ENCODE peak calls at places on chromosome 21, in ten cellular contexts. One of them, this sample, is unnamed.

GRCh38 chr21:17139696-17140095 is 373.1 kb upstream of the CXADR start:
- DNase-seq in dermis microvascular lymphatic vessel endothelial cell: no peak
- DNase-seq in astrocyte of the cerebellum: no peak
- DNase-seq in IMR-90: no peak
- DNase-seq in hippocampal formation: no peak
- DNase-seq in putamen: no peak
- DNase-seq in activated T-cell treated with anti-CD3 and anti-CD28 coated beads, Interleukin-2, amount 50 U/mL, for 72 hours: peak
- DNase-seq in mucosa of gallbladder: no peak
- DNase-seq in NCI-H345: no peak
- DNase-seq in stimulated activated CD8-positive, alpha-beta memory T cell treated with anti-CD3 and anti-CD28 coated beads, Interleukin-15, amount 100 ng/mL, for 1 hour: no peak
- DNase-seq in this sample: no peak

GRCh38 chr21:17819114-17819877 is at the start of gene C21orf91:
- DNase-seq in dermis microvascular lymphatic vessel endothelial cell: peak
- DNase-seq in astrocyte of the cerebellum: peak
- DNase-seq in IMR-90: peak
- DNase-seq in hippocampal formation: peak
- DNase-seq in putamen: peak
- DNase-seq in activated T-cell treated with anti-CD3 and anti-CD28 coated beads, Interleukin-2, amount 50 U/mL, for 72 hours: peak
- DNase-seq in mucosa of gallbladder: peak
- DNase-seq in NCI-H345: peak
- DNase-seq in stimulated activated CD8-positive, alpha-beta memory T cell treated with anti-CD3 and anti-CD28 coated beads, Interleukin-15, amount 100 ng/mL, for 1 hour: peak
- DNase-seq in this sample: peak

GRCh38 chr21:41280115-41280919 is 36.3 kb upstream of the FAM3B start:
- DNase-seq in dermis microvascular lymphatic vessel endothelial cell: no peak
- DNase-seq in astrocyte of the cerebellum: no peak
- DNase-seq in IMR-90: peak
- DNase-seq in hippocampal formation: no peak
- DNase-seq in putamen: no peak
- DNase-seq in activated T-cell treated with anti-CD3 and anti-CD28 coated beads, Interleukin-2, amount 50 U/mL, for 72 hours: no peak
- DNase-seq in mucosa of gallbladder: no peak
- DNase-seq in NCI-H345: no peak
- DNase-seq in stimulated activated CD8-positive, alpha-beta memory T cell treated with anti-CD3 and anti-CD28 coated beads, Interleukin-15, amount 100 ng/mL, for 1 hour: no peak
- DNase-seq in this sample: no peak

GRCh38 chr21:45750924-45751323 is 107.4 kb downstream of the PCBP3 start:
- DNase-seq in dermis microvascular lymphatic vessel endothelial cell: no peak
- DNase-seq in astrocyte of the cerebellum: no peak
- DNase-seq in IMR-90: no peak
- DNase-seq in hippocampal formation: no peak
- DNase-seq in putamen: no peak
- DNase-seq in activated T-cell treated with anti-CD3 and anti-CD28 coated beads, Interleukin-2, amount 50 U/mL, for 72 hours: no peak
- DNase-seq in mucosa of gallbladder: no peak
- DNase-seq in NCI-H345: no peak
- DNase-seq in stimulated activated CD8-positive, alpha-beta memory T cell treated with anti-CD3 and anti-CD28 coated beads, Interleukin-15, amount 100 ng/mL, for 1 hour: no peak
- DNase-seq in this sample: no peak

GRCh38 chr21:18228060-18228739 is 16.4 kb upstream of the CHODL start:
- DNase-seq in dermis microvascular lymphatic vessel endothelial cell: no peak
- DNase-seq in astrocyte of the cerebellum: no peak
- DNase-seq in IMR-90: no peak
- DNase-seq in hippocampal formation: no peak
- DNase-seq in putamen: no peak
- DNase-seq in activated T-cell treated with anti-CD3 and anti-CD28 coated beads, Interleukin-2, amount 50 U/mL, for 72 hours: no peak
- DNase-seq in mucosa of gallbladder: no peak
- DNase-seq in NCI-H345: no peak
- DNase-seq in stimulated activated CD8-positive, alpha-beta memory T cell treated with anti-CD3 and anti-CD28 coated beads, Interleukin-15, amount 100 ng/mL, for 1 hour: no peak
- DNase-seq in this sample: no peak

GRCh38 chr21:38631171-38631570 is 132.9 kb upstream of the ERG start:
- DNase-seq in dermis microvascular lymphatic vessel endothelial cell: no peak
- DNase-seq in astrocyte of the cerebellum: no peak
- DNase-seq in IMR-90: no peak
- DNase-seq in hippocampal formation: peak
- DNase-seq in putamen: peak
- DNase-seq in activated T-cell treated with anti-CD3 and anti-CD28 coated beads, Interleukin-2, amount 50 U/mL, for 72 hours: no peak
- DNase-seq in mucosa of gallbladder: no peak
- DNase-seq in NCI-H345: no peak
- DNase-seq in stimulated activated CD8-positive, alpha-beta memory T cell treated with anti-CD3 and anti-CD28 coated beads, Interleukin-15, amount 100 ng/mL, for 1 hour: no peak
- DNase-seq in this sample: no peak

GRCh38 chr21:33372582-33372981 is 30.6 kb upstream of the IFNGR2 start:
- DNase-seq in dermis microvascular lymphatic vessel endothelial cell: no peak
- DNase-seq in astrocyte of the cerebellum: no peak
- DNase-seq in IMR-90: no peak
- DNase-seq in hippocampal formation: no peak
- DNase-seq in putamen: no peak
- DNase-seq in activated T-cell treated with anti-CD3 and anti-CD28 coated beads, Interleukin-2, amount 50 U/mL, for 72 hours: no peak
- DNase-seq in mucosa of gallbladder: no peak
- DNase-seq in NCI-H345: no peak
- DNase-seq in stimulated activated CD8-positive, alpha-beta memory T cell treated with anti-CD3 and anti-CD28 coated beads, Interleukin-15, amount 100 ng/mL, for 1 hour: no peak
- DNase-seq in this sample: no peak

GRCh38 chr21:25862596-25862995 is 127.8 kb downstream of the GABPA start:
- DNase-seq in dermis microvascular lymphatic vessel endothelial cell: peak
- DNase-seq in astrocyte of the cerebellum: peak
- DNase-seq in IMR-90: peak
- DNase-seq in hippocampal formation: no peak
- DNase-seq in putamen: no peak
- DNase-seq in activated T-cell treated with anti-CD3 and anti-CD28 coated beads, Interleukin-2, amount 50 U/mL, for 72 hours: peak
- DNase-seq in mucosa of gallbladder: no peak
- DNase-seq in NCI-H345: peak
- DNase-seq in stimulated activated CD8-positive, alpha-beta memory T cell treated with anti-CD3 and anti-CD28 coated beads, Interleukin-15, amount 100 ng/mL, for 1 hour: no peak
- DNase-seq in this sample: peak

GRCh38 chr21:46664316-46664995 is 29.0 kb downstream of the PRMT2 start:
- DNase-seq in dermis microvascular lymphatic vessel endothelial cell: no peak
- DNase-seq in astrocyte of the cerebellum: no peak
- DNase-seq in IMR-90: no peak
- DNase-seq in hippocampal formation: no peak
- DNase-seq in putamen: no peak
- DNase-seq in activated T-cell treated with anti-CD3 and anti-CD28 coated beads, Interleukin-2, amount 50 U/mL, for 72 hours: no peak
- DNase-seq in mucosa of gallbladder: no peak
- DNase-seq in NCI-H345: no peak
- DNase-seq in stimulated activated CD8-positive, alpha-beta memory T cell treated with anti-CD3 and anti-CD28 coated beads, Interleukin-15, amount 100 ng/mL, for 1 hour: no peak
- DNase-seq in this sample: no peak

This sample was measured in NCI-H146.